ENCODE peak calls at places on chromosomes 1 and 21, in four cellular contexts. J is PC-3, Q is upper lobe of right lung, Z is heart left ventricle. U is an unnamed sample.

GRCh38 chr1:119653839-119654170 is 5.7 kb upstream of the ZNF697 start:
- DNase-seq in J (no peak), Q (no peak), Z (no peak), U (no peak)

GRCh38 chr1:177181631-177182291 is 11.0 kb downstream of the BRINP2 start:
- DNase-seq in J (peak), Q (peak), Z (peak), U (peak)

GRCh38 chr1:27348861-27349783 is 7.3 kb downstream of the SYTL1 start:
- DNase-seq in J (peak), Q (peak), Z (peak), U (no peak)

GRCh38 chr1:50419192-50419906 is 3.9 kb downstream of the DMRTA2 start:
- DNase-seq in J (no peak), Q (no peak), Z (no peak), U (no peak)

GRCh38 chr1:23923592-23924495 is 10.7 kb upstream of the CNR2 start:
- DNase-seq in J (no peak), Q (no peak), Z (no peak), U (no peak)

GRCh38 chr1:38436749-38437148 is 390.2 kb upstream of the POU3F1 start:
- DNase-seq in J (no peak), Q (no peak), Z (no peak), U (no peak)

GRCh38 chr21:27802816-27803475 is 836.1 kb upstream of the ADAMTS5 start:
- DNase-seq in J (peak), Q (no peak), Z (no peak), U (no peak)

GRCh38 chr1:182570611-182570970 is 18.5 kb downstream of the RNASEL start:
- DNase-seq in J (no peak), Q (no peak), Z (no peak), U (no peak)

GRCh38 chr1:31227891-31228290 is 11.8 kb downstream of the NKAIN1 start:
- DNase-seq in J (no peak), Q (no peak), Z (no peak), U (no peak)

GRCh38 chr1:4486408-4487120 is 167.8 kb upstream of the AJAP1 start:
- DNase-seq in J (no peak), Q (no peak), Z (no peak), U (no peak)

GRCh38 chr1:10765734-10766478 is 30.5 kb downstream of the CASZ1 start:
- DNase-seq in J (peak), Q (no peak), Z (no peak), U (no peak)

GRCh38 chr1:167081594-167081993 is 8.6 kb downstream of the GPA33 start:
- DNase-seq in J (no peak), Q (no peak), Z (no peak), U (no peak)

GRCh38 chr1:9022773-9023172 is 3.5 kb downstream of the SLC2A7 start:
- DNase-seq in J (no peak), Q (no peak), Z (no peak), U (no peak)

GRCh38 chr1:214511639-214511998 is 39.8 kb downstream of the PTPN14 start:
- DNase-seq in J (no peak), Q (no peak), Z (no peak), U (no peak)

GRCh38 chr1:89831462-89832113 is 10.8 kb downstream of the LRRC8D start:
- DNase-seq in J (no peak), Q (no peak), Z (no peak), U (no peak)

GRCh38 chr1:222732216-222733159 is 4.5 kb upstream of the FAM177B start:
- DNase-seq in J (no peak), Q (no peak), Z (no peak), U (no peak)

GRCh38 chr21:17494051-17494450 is 18.8 kb upstream of the CXADR start:
- DNase-seq in J (no peak), Q (no peak), Z (no peak), U (no peak)

GRCh38 chr1:26858891-26859630 is 3.9 kb upstream of the SFN start:
- DNase-seq in J (peak), Q (no peak), Z (no peak), U (no peak)

GRCh38 chr1:35633526-35633925 is 7.8 kb downstream of the PSMB2 start:
- DNase-seq in J (no peak), Q (no peak), Z (no peak), U (no peak)

GRCh38 chr1:55500601-55501000 is 285.4 kb upstream of the USP24 start:
- DNase-seq in J (peak), Q (no peak), Z (no peak), U (no peak)

GRCh38 chr1:184974086-184974836 is at the start of gene NIBAN1:
- DNase-seq in J (peak), Q (peak), Z (peak), U (peak)

GRCh38 chr1:103541431-103541830 is 15.9 kb downstream of the RNPC3 start:
- DNase-seq in J (no peak), Q (no peak), Z (no peak), U (no peak)

GRCh38 chr1:85692730-85693314 is 15.4 kb downstream of the ZNHIT6 start:
- DNase-seq in J (peak), Q (no peak), Z (no peak), U (no peak)

GRCh38 chr1:46547481-46548383 is 3.7 kb downstream of the KNCN start:
- DNase-seq in J (peak), Q (no peak), Z (no peak), U (no peak)

GRCh38 chr1:224569276-224569675 is 46.8 kb upstream of the CNIH3 start:
- DNase-seq in J (no peak), Q (no peak), Z (no peak), U (no peak)

GRCh38 chr1:44512313-44512885 is 107.3 kb downstream of the RNF220 start:
- DNase-seq in J (no peak), Q (no peak), Z (no peak), U (no peak)

GRCh38 chr21:26388731-26389231 is 184.3 kb downstream of the CYYR1 start:
- DNase-seq in J (peak), Q (no peak), Z (no peak), U (no peak)

GRCh38 chr1:64920936-64921589 is 45.3 kb downstream of the JAK1 start:
- DNase-seq in J (peak), Q (no peak), Z (no peak), U (no peak)

GRCh38 chr1:208141793-208142192 is 102.4 kb downstream of the PLXNA2 start:
- DNase-seq in J (no peak), Q (no peak), Z (no peak), U (no peak)

GRCh38 chr1:199302554-199302953 is 663.7 kb downstream of the PTPRC start:
- DNase-seq in J (peak), Q (no peak), Z (no peak), U (no peak)

GRCh38 chr1:70760170-70760569 is 287.4 kb downstream of the PTGER3 start:
- DNase-seq in J (no peak), Q (no peak), Z (no peak), U (no peak)

GRCh38 chr1:18315449-18315848 is 165.3 kb upstream of the KLHDC7A start:
- DNase-seq in J (no peak), Q (no peak), Z (no peak), U (no peak)

GRCh38 chr1:84862810-84863251 is 30.2 kb downstream of the LPAR3 start:
- DNase-seq in J (no peak), Q (no peak), Z (no peak), U (no peak)

GRCh38 chr21:21559285-21560045 is 561.3 kb downstream of the NCAM2 start:
- DNase-seq in J (no peak), Q (no peak), Z (no peak), U (no peak)

GRCh38 chr1:235919797-235920475 is 53.2 kb upstream of the LYST start:
- DNase-seq in J (peak), Q (no peak), Z (no peak), U (no peak)

GRCh38 chr1:41536296-41536695 is 51.8 kb upstream of the EDN2 start:
- DNase-seq in J (no peak), Q (peak), Z (peak), U (peak)

GRCh38 chr1:174726167-174726879 is 273.4 kb upstream of the CACYBP start:
- DNase-seq in J (peak), Q (no peak), Z (no peak), U (no peak)

GRCh38 chr1:67094191-67094590 is 40.2 kb upstream of the SLC35D1 start:
- DNase-seq in J (no peak), Q (no peak), Z (no peak), U (no peak)

GRCh38 chr1:72281637-72282270 is 585 bp downstream of the NEGR1 start:
- DNase-seq in J (peak), Q (no peak), Z (no peak), U (no peak)

GRCh38 chr1:72283204-72284083 is 1.1 kb upstream of the NEGR1 start:
- DNase-seq in J (peak), Q (peak), Z (peak), U (peak)

GRCh38 chr1:72281144-72281543 is 1.2 kb downstream of the NEGR1 start:
- DNase-seq in J (peak), Q (no peak), Z (no peak), U (no peak)

GRCh38 chr1:72282690-72283203 is 408 bp upstream of the NEGR1 start:
- DNase-seq in J (peak), Q (peak), Z (peak), U (peak)

DNA sequence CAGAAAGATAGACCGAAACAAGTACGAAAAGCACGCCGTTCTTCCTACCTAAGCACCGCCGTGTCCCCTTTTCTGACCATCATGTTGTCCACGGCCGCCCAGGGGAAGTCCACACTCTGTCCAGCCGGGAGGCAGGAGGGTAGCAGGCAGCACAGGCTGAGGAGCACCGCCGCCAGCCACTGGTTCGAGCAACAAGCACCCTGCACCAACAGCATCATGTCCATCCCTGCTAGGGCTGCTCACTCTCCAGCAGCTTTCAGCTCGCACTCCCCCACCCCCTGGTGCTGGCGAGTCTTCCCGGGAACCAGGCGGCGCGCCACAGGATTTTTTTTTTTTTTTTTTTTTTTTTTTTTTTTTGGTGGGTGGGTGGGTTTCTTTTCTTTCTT is at the start of gene NEGR1:
- DNase-seq in J (peak), Q (peak), Z (peak), U (peak)
- H3K27ac ChIP-seq in J (peak), Q (peak), Z (peak), U (peak)

DNA sequence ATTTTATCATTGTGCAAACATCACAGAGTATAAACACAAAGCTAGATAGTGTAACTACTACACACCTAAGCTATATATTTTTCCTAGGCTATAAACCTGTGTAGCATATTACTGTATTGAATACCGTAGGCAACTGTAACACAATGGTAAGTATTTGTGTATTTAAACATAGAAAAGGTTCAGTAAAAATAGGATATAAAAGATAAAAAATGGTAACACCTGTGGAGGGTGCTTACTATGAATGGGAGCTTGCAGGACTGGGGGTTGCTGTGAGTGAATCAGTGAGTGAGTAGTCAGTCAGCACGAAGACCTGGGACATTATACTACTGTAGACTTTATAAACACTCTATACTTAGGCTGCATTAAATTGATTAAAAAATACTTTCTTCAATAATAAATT is 4.1 kb downstream of the DTL start:
- DNase-seq in J (no peak), Q (no peak), Z (no peak), U (no peak)
- H3K27ac ChIP-seq in J (no peak), Q (no peak), Z (no peak), U (no peak)

DNA sequence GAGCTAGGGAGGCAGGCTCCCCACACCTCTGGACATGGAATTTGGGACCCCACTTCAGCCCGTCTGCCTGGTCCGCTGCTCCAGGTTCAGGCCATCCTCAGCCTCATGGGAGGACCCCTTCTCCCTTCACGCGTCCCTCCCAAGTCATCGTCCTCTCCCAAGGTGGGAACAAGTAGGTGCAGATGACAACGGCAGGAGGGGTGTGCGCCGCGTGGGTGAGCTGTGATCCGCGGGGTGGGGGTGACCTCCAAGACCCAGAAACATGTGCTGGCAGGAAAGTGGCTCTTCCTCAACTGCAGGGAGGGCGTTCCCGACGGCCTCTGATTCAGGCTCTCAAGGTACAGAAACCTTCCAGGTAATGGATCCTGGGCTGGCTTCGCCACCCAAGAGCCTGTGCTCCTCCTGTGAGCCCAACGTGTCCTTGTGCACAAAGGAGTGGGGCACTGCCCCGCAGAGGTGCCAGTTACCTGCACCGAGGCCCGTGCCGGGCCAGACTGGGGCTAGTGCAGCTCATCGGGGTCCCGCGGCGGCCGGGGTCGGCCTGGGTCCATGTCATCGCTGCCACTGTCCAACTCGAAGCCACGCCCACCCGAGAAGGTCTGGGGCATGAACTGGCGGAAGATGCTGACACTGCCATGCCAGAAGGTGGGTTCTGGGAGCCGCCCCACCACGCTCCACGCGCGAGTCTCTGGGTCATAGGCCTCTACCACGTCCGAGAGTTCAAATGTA is 9.6 kb downstream of the KLHL21 start:
- DNase-seq in J (no peak), Q (no peak), Z (no peak), U (peak)
- H3K27ac ChIP-seq in J (no peak), Q (no peak), Z (peak), U (peak)

GRCh38 chr1:232422098-232422497 is 207.8 kb downstream of the SIPA1L2 start:
- DNase-seq in J (peak), Q (no peak), Z (no peak), U (no peak)

GRCh38 chr1:232422901-232423300 is 207.0 kb downstream of the SIPA1L2 start:
- DNase-seq in J (peak), Q (no peak), Z (no peak), U (no peak)

GRCh38 chr1:232417849-232418248 is 212.1 kb downstream of the SIPA1L2 start:
- DNase-seq in J (no peak), Q (no peak), Z (no peak), U (no peak)

GRCh38 chr1:232423591-232423990 is 206.3 kb downstream of the SIPA1L2 start:
- DNase-seq in J (peak), Q (no peak), Z (no peak), U (no peak)

DNA sequence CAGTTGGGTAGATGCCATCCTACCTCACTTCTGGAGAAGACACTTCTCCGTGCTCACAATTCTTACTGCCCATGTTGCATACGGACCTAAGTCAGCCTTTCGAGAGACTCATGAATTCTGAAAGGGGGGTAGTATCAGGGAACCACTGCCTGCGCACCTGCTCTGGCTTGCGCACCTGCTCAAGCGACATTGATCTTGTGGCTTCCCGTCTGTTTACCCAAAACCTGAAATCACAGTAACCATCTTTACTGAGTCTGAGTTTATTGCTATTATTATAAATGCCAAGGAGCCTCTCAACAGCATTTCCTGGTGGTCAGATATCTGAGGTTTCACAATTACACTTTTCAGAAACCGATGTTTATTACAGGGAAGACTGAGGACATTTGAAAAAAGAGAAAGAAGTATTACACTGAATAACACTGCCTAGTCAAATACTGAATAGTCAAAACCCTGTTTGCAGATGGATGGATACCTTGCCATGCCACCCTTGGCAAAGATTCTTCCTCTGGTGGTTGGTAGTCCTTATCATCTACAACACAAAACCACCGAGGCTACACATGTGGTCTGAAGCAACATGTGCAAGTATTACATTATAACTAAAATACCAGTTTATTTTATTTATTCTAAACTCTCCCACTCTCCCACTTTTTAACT is 208.7 kb downstream of the SIPA1L2 start:
- DNase-seq in J (no peak), Q (no peak), Z (no peak), U (no peak)
- H3K27ac ChIP-seq in J (peak), Q (no peak), Z (no peak), U (no peak)

U was measured in gastrocnemius medialis.